ENCODE peak calls at places on chromosomes 4 and X, in five cellular contexts. One of them, this sample, is unnamed.

GRCh38 chrX:14963447-14964236 is 90.4 kb downstream of the MOSPD2 start:
- DNase-seq in sciatic nerve: no peak
- DNase-seq in stimulated activated CD8-positive, alpha-beta memory T cell treated with anti-CD3 and anti-CD28 coated beads, Interleukin-4, amount 100 ng/mL, for 24 hours: no peak
- DNase-seq in HTR-8/SVneo: peak; percentile 34
- DNase-seq in activated naive CD4-positive, alpha-beta T cell: no peak
- DNase-seq in this sample: no peak

GRCh38 chr4:288891-289290 is 16.4 kb downstream of the ZNF732 start:
- DNase-seq in sciatic nerve: no peak
- DNase-seq in stimulated activated CD8-positive, alpha-beta memory T cell treated with anti-CD3 and anti-CD28 coated beads, Interleukin-4, amount 100 ng/mL, for 24 hours: no peak
- DNase-seq in HTR-8/SVneo: no peak
- DNase-seq in activated naive CD4-positive, alpha-beta T cell: no peak
- DNase-seq in this sample: no peak

GRCh38 chr4:70734168-70734954 is 12.6 kb downstream of the RUFY3 start:
- DNase-seq in sciatic nerve: no peak
- DNase-seq in stimulated activated CD8-positive, alpha-beta memory T cell treated with anti-CD3 and anti-CD28 coated beads, Interleukin-4, amount 100 ng/mL, for 24 hours: no peak
- DNase-seq in HTR-8/SVneo: no peak
- DNase-seq in activated naive CD4-positive, alpha-beta T cell: no peak
- DNase-seq in this sample: peak; percentile 57

GRCh38 chr4:155037031-155037430 is 171.4 kb upstream of the NPY2R start:
- DNase-seq in sciatic nerve: no peak
- DNase-seq in stimulated activated CD8-positive, alpha-beta memory T cell treated with anti-CD3 and anti-CD28 coated beads, Interleukin-4, amount 100 ng/mL, for 24 hours: no peak
- DNase-seq in HTR-8/SVneo: no peak
- DNase-seq in activated naive CD4-positive, alpha-beta T cell: no peak
- DNase-seq in this sample: no peak

GRCh38 chr4:39855909-39856512 is 121.7 kb downstream of the PDS5A start:
- DNase-seq in sciatic nerve: no peak
- DNase-seq in stimulated activated CD8-positive, alpha-beta memory T cell treated with anti-CD3 and anti-CD28 coated beads, Interleukin-4, amount 100 ng/mL, for 24 hours: no peak
- DNase-seq in HTR-8/SVneo: peak; percentile 32
- DNase-seq in activated naive CD4-positive, alpha-beta T cell: no peak
- DNase-seq in this sample: no peak

GRCh38 chr4:169270156-169270809 is 473 bp downstream of the SH3RF1 start:
- DNase-seq in sciatic nerve: peak; percentile 75
- DNase-seq in stimulated activated CD8-positive, alpha-beta memory T cell treated with anti-CD3 and anti-CD28 coated beads, Interleukin-4, amount 100 ng/mL, for 24 hours: peak; percentile 4
- DNase-seq in HTR-8/SVneo: no peak
- DNase-seq in activated naive CD4-positive, alpha-beta T cell: no peak
- DNase-seq in this sample: peak; percentile 59

GRCh38 chr4:177380730-177381287 is 61.4 kb downstream of the AGA start:
- DNase-seq in sciatic nerve: no peak
- DNase-seq in stimulated activated CD8-positive, alpha-beta memory T cell treated with anti-CD3 and anti-CD28 coated beads, Interleukin-4, amount 100 ng/mL, for 24 hours: no peak
- DNase-seq in HTR-8/SVneo: peak; percentile 19
- DNase-seq in activated naive CD4-positive, alpha-beta T cell: no peak
- DNase-seq in this sample: no peak

GRCh38 chr4:186132577-186133277 is 28.2 kb downstream of the FAM149A start:
- DNase-seq in sciatic nerve: no peak
- DNase-seq in stimulated activated CD8-positive, alpha-beta memory T cell treated with anti-CD3 and anti-CD28 coated beads, Interleukin-4, amount 100 ng/mL, for 24 hours: no peak
- DNase-seq in HTR-8/SVneo: peak; percentile 64
- DNase-seq in activated naive CD4-positive, alpha-beta T cell: no peak
- DNase-seq in this sample: no peak

GRCh38 chrX:136275553-136275952 is 24.4 kb upstream of the MAP7D3 start:
- DNase-seq in sciatic nerve: no peak
- DNase-seq in stimulated activated CD8-positive, alpha-beta memory T cell treated with anti-CD3 and anti-CD28 coated beads, Interleukin-4, amount 100 ng/mL, for 24 hours: no peak
- DNase-seq in HTR-8/SVneo: no peak
- DNase-seq in activated naive CD4-positive, alpha-beta T cell: no peak
- DNase-seq in this sample: no peak

GRCh38 chrX:49919617-49920016 is 2.8 kb upstream of the CLCN5 start:
- DNase-seq in sciatic nerve: peak; percentile 57
- DNase-seq in stimulated activated CD8-positive, alpha-beta memory T cell treated with anti-CD3 and anti-CD28 coated beads, Interleukin-4, amount 100 ng/mL, for 24 hours: peak; percentile 4
- DNase-seq in HTR-8/SVneo: peak; percentile 4
- DNase-seq in activated naive CD4-positive, alpha-beta T cell: no peak
- DNase-seq in this sample: no peak

GRCh38 chr4:12122316-12122715 is 693.6 kb upstream of the HS3ST1 start:
- DNase-seq in sciatic nerve: no peak
- DNase-seq in stimulated activated CD8-positive, alpha-beta memory T cell treated with anti-CD3 and anti-CD28 coated beads, Interleukin-4, amount 100 ng/mL, for 24 hours: no peak
- DNase-seq in HTR-8/SVneo: no peak
- DNase-seq in activated naive CD4-positive, alpha-beta T cell: no peak
- DNase-seq in this sample: no peak

GRCh38 chr4:82611982-82612381 is 50.2 kb upstream of the TMEM150C start:
- DNase-seq in sciatic nerve: no peak
- DNase-seq in stimulated activated CD8-positive, alpha-beta memory T cell treated with anti-CD3 and anti-CD28 coated beads, Interleukin-4, amount 100 ng/mL, for 24 hours: no peak
- DNase-seq in HTR-8/SVneo: no peak
- DNase-seq in activated naive CD4-positive, alpha-beta T cell: no peak
- DNase-seq in this sample: no peak

GRCh38 chrX:123968383-123969050 is 7.0 kb downstream of the STAG2 start:
- DNase-seq in sciatic nerve: no peak
- DNase-seq in stimulated activated CD8-positive, alpha-beta memory T cell treated with anti-CD3 and anti-CD28 coated beads, Interleukin-4, amount 100 ng/mL, for 24 hours: no peak
- DNase-seq in HTR-8/SVneo: no peak
- DNase-seq in activated naive CD4-positive, alpha-beta T cell: no peak
- DNase-seq in this sample: no peak

GRCh38 chrX:7132335-7133035 is 15.0 kb upstream of the STS start:
- DNase-seq in sciatic nerve: no peak
- DNase-seq in stimulated activated CD8-positive, alpha-beta memory T cell treated with anti-CD3 and anti-CD28 coated beads, Interleukin-4, amount 100 ng/mL, for 24 hours: peak; percentile 15
- DNase-seq in HTR-8/SVneo: peak; percentile 47
- DNase-seq in activated naive CD4-positive, alpha-beta T cell: no peak
- DNase-seq in this sample: no peak

GRCh38 chr4:5887361-5888221 is 5.3 kb downstream of the CRMP1 start:
- DNase-seq in sciatic nerve: no peak
- DNase-seq in stimulated activated CD8-positive, alpha-beta memory T cell treated with anti-CD3 and anti-CD28 coated beads, Interleukin-4, amount 100 ng/mL, for 24 hours: no peak
- DNase-seq in HTR-8/SVneo: no peak
- DNase-seq in activated naive CD4-positive, alpha-beta T cell: no peak
- DNase-seq in this sample: no peak

GRCh38 chrX:14964500-14964899 is 91.3 kb downstream of the MOSPD2 start:
- DNase-seq in sciatic nerve: no peak
- DNase-seq in stimulated activated CD8-positive, alpha-beta memory T cell treated with anti-CD3 and anti-CD28 coated beads, Interleukin-4, amount 100 ng/mL, for 24 hours: no peak
- DNase-seq in HTR-8/SVneo: no peak
- DNase-seq in activated naive CD4-positive, alpha-beta T cell: no peak
- DNase-seq in this sample: no peak

GRCh38 chr4:118814054-118814453 is 21.9 kb downstream of the SEC24D start:
- DNase-seq in sciatic nerve: no peak
- DNase-seq in stimulated activated CD8-positive, alpha-beta memory T cell treated with anti-CD3 and anti-CD28 coated beads, Interleukin-4, amount 100 ng/mL, for 24 hours: no peak
- DNase-seq in HTR-8/SVneo: no peak
- DNase-seq in activated naive CD4-positive, alpha-beta T cell: no peak
- DNase-seq in this sample: no peak

GRCh38 chrX:134246282-134246681 is 9.3 kb downstream of the CCDC160 start:
- DNase-seq in sciatic nerve: no peak
- DNase-seq in stimulated activated CD8-positive, alpha-beta memory T cell treated with anti-CD3 and anti-CD28 coated beads, Interleukin-4, amount 100 ng/mL, for 24 hours: no peak
- DNase-seq in HTR-8/SVneo: no peak
- DNase-seq in activated naive CD4-positive, alpha-beta T cell: no peak
- DNase-seq in this sample: no peak

GRCh38 chr4:76733380-76733779 is 164.6 kb downstream of the SOWAHB start:
- DNase-seq in sciatic nerve: no peak
- DNase-seq in stimulated activated CD8-positive, alpha-beta memory T cell treated with anti-CD3 and anti-CD28 coated beads, Interleukin-4, amount 100 ng/mL, for 24 hours: no peak
- DNase-seq in HTR-8/SVneo: no peak
- DNase-seq in activated naive CD4-positive, alpha-beta T cell: no peak
- DNase-seq in this sample: no peak

GRCh38 chrX:121052122-121052521 is 4.7 kb downstream of the GLUD2 start:
- DNase-seq in sciatic nerve: no peak
- DNase-seq in stimulated activated CD8-positive, alpha-beta memory T cell treated with anti-CD3 and anti-CD28 coated beads, Interleukin-4, amount 100 ng/mL, for 24 hours: no peak
- DNase-seq in HTR-8/SVneo: no peak
- DNase-seq in activated naive CD4-positive, alpha-beta T cell: no peak
- DNase-seq in this sample: no peak

GRCh38 chr4:173488656-173489055 is 41.4 kb downstream of the HAND2 start:
- DNase-seq in sciatic nerve: no peak
- DNase-seq in stimulated activated CD8-positive, alpha-beta memory T cell treated with anti-CD3 and anti-CD28 coated beads, Interleukin-4, amount 100 ng/mL, for 24 hours: no peak
- DNase-seq in HTR-8/SVneo: no peak
- DNase-seq in activated naive CD4-positive, alpha-beta T cell: no peak
- DNase-seq in this sample: no peak

GRCh38 chrX:9628779-9629493 is 136.7 kb downstream of the GPR143 start:
- DNase-seq in sciatic nerve: no peak
- DNase-seq in stimulated activated CD8-positive, alpha-beta memory T cell treated with anti-CD3 and anti-CD28 coated beads, Interleukin-4, amount 100 ng/mL, for 24 hours: no peak
- DNase-seq in HTR-8/SVneo: no peak
- DNase-seq in activated naive CD4-positive, alpha-beta T cell: no peak
- DNase-seq in this sample: no peak

GRCh38 chr4:67721770-67722597 is 21.0 kb upstream of the UBA6 start:
- DNase-seq in sciatic nerve: no peak
- DNase-seq in stimulated activated CD8-positive, alpha-beta memory T cell treated with anti-CD3 and anti-CD28 coated beads, Interleukin-4, amount 100 ng/mL, for 24 hours: no peak
- DNase-seq in HTR-8/SVneo: no peak
- DNase-seq in activated naive CD4-positive, alpha-beta T cell: no peak
- DNase-seq in this sample: no peak

GRCh38 chr4:5839751-5840674 is 52.9 kb downstream of the CRMP1 start:
- DNase-seq in sciatic nerve: no peak
- DNase-seq in stimulated activated CD8-positive, alpha-beta memory T cell treated with anti-CD3 and anti-CD28 coated beads, Interleukin-4, amount 100 ng/mL, for 24 hours: no peak
- DNase-seq in HTR-8/SVneo: no peak
- DNase-seq in activated naive CD4-positive, alpha-beta T cell: no peak
- DNase-seq in this sample: no peak

This sample was measured in stimulated activated effector memory CD8-positive, alpha-beta T cell treated with anti-CD3 and anti-CD28 coated beads, Interleukin-12 subunit alpha, Interleukin-12 subunit beta, amount 100 ng/mL, for 72 hours.